ENCODE peak calls at places on chromosomes 3 and 15, in four cellular contexts. K is activated CD8-positive, alpha-beta memory T cell treated with anti-CD3 and anti-CD28 coated beads, Interleukin-2, amount 10 ng/mL, durations not matched to agents 7 days and 5 days; W is tibial artery; M is effector CD4-positive, alpha-beta T cell. X is an unnamed sample.

GRCh38 chr3:134776518-134776917 is 18.5 kb upstream of the EPHB1 start:
- DNase-seq in K (peak), W (no peak), M (no peak), X (no peak)

GRCh38 chr15:40333922-40334492 is 6.7 kb downstream of the CCDC9B start:
- DNase-seq in K (no peak), W (peak), M (no peak), X (no peak)

GRCh38 chr15:101128191-101128590 is 123.7 kb downstream of the CHSY1 start:
- DNase-seq in K (no peak), W (no peak), M (no peak), X (no peak)

GRCh38 chr15:79523266-79523665 is 91.1 kb downstream of the MINAR1 start:
- DNase-seq in K (no peak), W (no peak), M (no peak), X (no peak)

GRCh38 chr3:62373714-62374333 is 474 bp upstream of the FEZF2 start:
- DNase-seq in K (no peak), W (no peak), M (no peak), X (no peak)

GRCh38 chr3:15319575-15319974 is 12.8 kb downstream of the SH3BP5 start:
- DNase-seq in K (no peak), W (peak), M (no peak), X (no peak)

GRCh38 chr15:73593278-73594074 is 39.7 kb downstream of the NPTN start:
- DNase-seq in K (no peak), W (no peak), M (no peak), X (no peak)

GRCh38 chr15:89998141-89998661 is 2.9 kb upstream of the ZNF710 start:
- DNase-seq in K (no peak), W (no peak), M (no peak), X (no peak)

GRCh38 chr3:31106912-31107311 is 212.5 kb upstream of the GADL1 start:
- DNase-seq in K (no peak), W (no peak), M (no peak), X (no peak)

GRCh38 chr3:135908225-135908624 is 57.3 kb upstream of the PPP2R3A start:
- DNase-seq in K (no peak), W (no peak), M (no peak), X (no peak)

GRCh38 chr3:140467104-140467577 is 210.7 kb upstream of the TRIM42 start:
- DNase-seq in K (no peak), W (no peak), M (no peak), X (no peak)

GRCh38 chr3:186413615-186414415 is 51.8 kb upstream of the DGKG start:
- DNase-seq in K (no peak), W (peak), M (no peak), X (no peak)

GRCh38 chr3:190738756-190739155 is 123.7 kb downstream of the GMNC start:
- DNase-seq in K (no peak), W (no peak), M (no peak), X (no peak)

GRCh38 chr3:4504340-4505261 is 11.5 kb downstream of the ITPR1 start:
- DNase-seq in K (no peak), W (no peak), M (peak), X (no peak)

GRCh38 chr15:33137101-33137500 is 57.4 kb downstream of the FMN1 start:
- DNase-seq in K (no peak), W (no peak), M (no peak), X (no peak)

GRCh38 chr3:153070153-153070868 is 91.7 kb upstream of the RAP2B start:
- DNase-seq in K (no peak), W (no peak), M (no peak), X (no peak)

GRCh38 chr3:23830869-23831484 is 25.2 kb downstream of the UBE2E1 start:
- DNase-seq in K (peak), W (no peak), M (no peak), X (no peak)

GRCh38 chr3:120153294-120153693 is 59.0 kb upstream of the GSK3B start:
- DNase-seq in K (no peak), W (no peak), M (no peak), X (no peak)

GRCh38 chr3:126487151-126487771 is 11.6 kb upstream of the ZXDC start:
- DNase-seq in K (peak), W (no peak), M (no peak), X (no peak)

GRCh38 chr15:68578175-68578959 is 426 bp upstream of the CORO2B start:
- DNase-seq in K (no peak), W (peak), M (no peak), X (peak)

GRCh38 chr3:59876533-59877062 is 826.8 kb upstream of the CFAP20DC start:
- DNase-seq in K (no peak), W (no peak), M (no peak), X (no peak)

GRCh38 chr3:140922634-140923033 is 19.0 kb upstream of the SLC25A36 start:
- DNase-seq in K (no peak), W (no peak), M (no peak), X (no peak)

GRCh38 chr3:135989247-135989646 is 23.7 kb downstream of the PPP2R3A start:
- DNase-seq in K (no peak), W (no peak), M (no peak), X (no peak)

GRCh38 chr3:195698325-195699147 is 22.2 kb upstream of the MUC20 start:
- DNase-seq in K (no peak), W (no peak), M (no peak), X (no peak)

GRCh38 chr3:42544492-42545283 is 37.1 kb downstream of the SEC22C start:
- DNase-seq in K (no peak), W (peak), M (no peak), X (no peak)

GRCh38 chr15:100715571-100716455 is 113.4 kb downstream of the ASB7 start:
- DNase-seq in K (no peak), W (no peak), M (no peak), X (peak)

GRCh38 chr3:4908066-4908768 is 71.0 kb upstream of the BHLHE40 start:
- DNase-seq in K (no peak), W (no peak), M (no peak), X (no peak)

GRCh38 chr3:87367752-87368151 is 91.4 kb upstream of the POU1F1 start:
- DNase-seq in K (no peak), W (no peak), M (no peak), X (no peak)

GRCh38 chr15:61030451-61030850 is 198.7 kb downstream of the RORA start:
- DNase-seq in K (no peak), W (no peak), M (no peak), X (no peak)

GRCh38 chr15:41512512-41513281 is 930 bp downstream of the LTK start:
- DNase-seq in K (no peak), W (no peak), M (no peak), X (no peak)

GRCh38 chr3:124084398-124084881 is 92.5 kb upstream of the ROPN1 start:
- DNase-seq in K (no peak), W (no peak), M (no peak), X (no peak)

GRCh38 chr15:42194502-42194901 is 13.6 kb downstream of the VPS39 start:
- DNase-seq in K (no peak), W (no peak), M (no peak), X (no peak)

GRCh38 chr3:13022348-13023250 is 50.6 kb downstream of the IQSEC1 start:
- DNase-seq in K (no peak), W (peak), M (no peak), X (peak)

GRCh38 chr15:45457215-45457614 is 65.3 kb downstream of the SLC30A4 start:
- DNase-seq in K (peak), W (no peak), M (no peak), X (no peak)

GRCh38 chr15:74780983-74781672 is 752 bp upstream of the CSK start:
- DNase-seq in K (peak), W (no peak), M (no peak), X (no peak)